ENCODE peak calls at places on chromosome 12, in six cellular contexts. M, Z, L, X, R and H are unnamed samples.

GRCh38 chr12:132620893-132621656 is 2.5 kb downstream of the P2RX2 start:
- DNase-seq in M (no peak), Z (no peak), L (no peak), X (no peak), R (no peak), H (no peak)

GRCh38 chr12:4270670-4271432 is 2.7 kb upstream of the CCND2 start:
- DNase-seq in M (peak; percentile 68), Z (no peak), L (no peak), X (peak; percentile 29), R (peak; percentile 40), H (peak; percentile 63)

GRCh38 chr12:121955258-121956040 is 37.1 kb downstream of the CFAP251 start:
- DNase-seq in M (no peak), Z (no peak), L (no peak), X (peak; percentile 56), R (no peak), H (no peak)

GRCh38 chr12:52006726-52007157 is at the start of gene TAMALIN:
- DNase-seq in M (peak; percentile 83), Z (peak; percentile 71), L (peak; percentile 23), X (peak; percentile 59), R (peak; percentile 81), H (peak; percentile 80)

GRCh38 chr12:107134558-107134957 is 41.2 kb upstream of the CRY1 start:
- DNase-seq in M (peak; percentile 44), Z (no peak), L (no peak), X (peak; percentile 8), R (peak; percentile 12), H (peak; percentile 60)

GRCh38 chr12:66602483-66603143 is 76.3 kb downstream of the GRIP1 start:
- DNase-seq in M (no peak), Z (no peak), L (peak; percentile 61), X (no peak), R (no peak), H (no peak)

GRCh38 chr12:19369691-19370148 is 69.6 kb upstream of the AEBP2 start:
- DNase-seq in M (no peak), Z (no peak), L (no peak), X (peak; percentile 70), R (no peak), H (no peak)

GRCh38 chr12:105330938-105331804 is 680 bp downstream of the C12orf75 start:
- DNase-seq in M (peak; percentile 45), Z (peak; percentile 11), L (peak; percentile 11), X (peak; percentile 78), R (no peak), H (peak; percentile 64)

GRCh38 chr12:130568041-130568440 is 148.1 kb downstream of the RIMBP2 start:
- DNase-seq in M (no peak), Z (no peak), L (no peak), X (no peak), R (no peak), H (no peak)

GRCh38 chr12:12180575-12180974 is 86.3 kb downstream of the LRP6 start:
- DNase-seq in M (no peak), Z (no peak), L (no peak), X (peak; percentile 26), R (no peak), H (no peak)

GRCh38 chr12:119115296-119115905 is 63.3 kb upstream of the HSPB8 start:
- DNase-seq in M (peak; percentile 15), Z (peak; percentile 20), L (peak; percentile 13), X (peak; percentile 58), R (no peak), H (peak; percentile 45)

GRCh38 chr12:117060236-117060926 is 38.8 kb downstream of the TESC start:
- DNase-seq in M (no peak), Z (no peak), L (no peak), X (no peak), R (no peak), H (no peak)

GRCh38 chr12:34350092-34351041 is 328.1 kb downstream of the ALG10 start:
- DNase-seq in M (no peak), Z (no peak), L (no peak), X (no peak), R (no peak), H (no peak)

GRCh38 chr12:52058631-52059324 is 7.5 kb downstream of the NR4A1 start:
- DNase-seq in M (no peak), Z (peak; percentile 53), L (no peak), X (no peak), R (no peak), H (no peak)

GRCh38 chr12:70842942-70843341 is 77.6 kb downstream of the PTPRR start:
- DNase-seq in M (no peak), Z (no peak), L (no peak), X (no peak), R (no peak), H (no peak)

GRCh38 chr12:65147312-65147905 is 22.0 kb upstream of the LEMD3 start:
- DNase-seq in M (no peak), Z (no peak), L (no peak), X (no peak), R (no peak), H (no peak)

GRCh38 chr12:113260636-113261300 is 39.5 kb downstream of the TPCN1 start:
- DNase-seq in M (no peak), Z (no peak), L (no peak), X (no peak), R (no peak), H (no peak)

GRCh38 chr12:125382896-125383295 is 317.7 kb downstream of the AACS start:
- DNase-seq in M (no peak), Z (no peak), L (no peak), X (no peak), R (no peak), H (no peak)

GRCh38 chr12:52792185-52793029 is 3.5 kb downstream of the KRT3 start:
- DNase-seq in M (no peak), Z (no peak), L (no peak), X (no peak), R (no peak), H (no peak)

GRCh38 chr12:110565919-110566871 is 16.9 kb downstream of the PPTC7 start:
- DNase-seq in M (no peak), Z (peak; percentile 32), L (peak; percentile 39), X (no peak), R (no peak), H (no peak)

GRCh38 chr12:104358353-104359003 is 54.9 kb downstream of the EID3 start:
- DNase-seq in M (peak; percentile 63), Z (peak; percentile 55), L (peak; percentile 43), X (peak; percentile 67), R (peak; percentile 49), H (peak; percentile 79)

GRCh38 chr12:2341051-2341751 is 288.4 kb downstream of the CACNA1C start:
- DNase-seq in M (no peak), Z (no peak), L (no peak), X (no peak), R (no peak), H (no peak)

GRCh38 chr12:203462-204260 is 10.3 kb downstream of the SLC6A12 start:
- DNase-seq in M (no peak), Z (no peak), L (no peak), X (no peak), R (no peak), H (no peak)

GRCh38 chr12:58529114-58529665 is 391.1 kb downstream of the LRIG3 start:
- DNase-seq in M (no peak), Z (no peak), L (peak; percentile 62), X (peak; percentile 76), R (no peak), H (no peak)

GRCh38 chr12:96049096-96049495 is 13.7 kb upstream of the LTA4H start:
- DNase-seq in M (no peak), Z (no peak), L (no peak), X (no peak), R (no peak), H (no peak)

GRCh38 chr12:89154743-89155530 is 197.4 kb downstream of the DUSP6 start:
- DNase-seq in M (no peak), Z (no peak), L (no peak), X (peak; percentile 26), R (no peak), H (no peak)